ENCODE peak calls at places on chromosome 14, in six cellular contexts. One of them, this sample, is unnamed.

GRCh38 chr14:103740991-103741689 is 25.5 kb downstream of the ZFYVE21 start:
- DNase-seq in IMR-90: peak
- DNase-seq in neuronal stem cell: no peak
- DNase-seq in H9: no peak
- DNase-seq in mesenchymal stem cell: peak
- DNase-seq in H1: no peak
- DNase-seq in this sample: peak

GRCh38 chr14:91354221-91354916 is 63.3 kb downstream of the CCDC88C start:
- DNase-seq in IMR-90: no peak
- DNase-seq in neuronal stem cell: no peak
- DNase-seq in H9: no peak
- DNase-seq in mesenchymal stem cell: no peak
- DNase-seq in H1: no peak
- DNase-seq in this sample: no peak

GRCh38 chr14:73774244-73774575 is 60.0 kb upstream of the PNMA1 start:
- DNase-seq in IMR-90: no peak
- DNase-seq in neuronal stem cell: no peak
- DNase-seq in H9: no peak
- DNase-seq in mesenchymal stem cell: no peak
- DNase-seq in H1: no peak
- DNase-seq in this sample: no peak

GRCh38 chr14:37116933-37117844 is 55.2 kb downstream of the SLC25A21 start:
- DNase-seq in IMR-90: peak
- DNase-seq in neuronal stem cell: no peak
- DNase-seq in H9: no peak
- DNase-seq in mesenchymal stem cell: peak
- DNase-seq in H1: no peak
- DNase-seq in this sample: peak

GRCh38 chr14:74161526-74162158 is 76.9 kb downstream of the LIN52 start:
- DNase-seq in IMR-90: no peak
- DNase-seq in neuronal stem cell: no peak
- DNase-seq in H9: peak
- DNase-seq in mesenchymal stem cell: no peak
- DNase-seq in H1: peak
- DNase-seq in this sample: no peak

GRCh38 chr14:100815478-100816285 is 10.2 kb upstream of the MEG3 start:
- DNase-seq in IMR-90: peak
- DNase-seq in neuronal stem cell: no peak
- DNase-seq in H9: no peak
- DNase-seq in mesenchymal stem cell: peak
- DNase-seq in H1: no peak
- DNase-seq in this sample: no peak

GRCh38 chr14:28673056-28673455 is 93.5 kb upstream of the FOXG1 start:
- DNase-seq in IMR-90: no peak
- DNase-seq in neuronal stem cell: no peak
- DNase-seq in H9: no peak
- DNase-seq in mesenchymal stem cell: no peak
- DNase-seq in H1: no peak
- DNase-seq in this sample: no peak

GRCh38 chr14:81441626-81442134 is 41.6 kb upstream of the STON2 start:
- DNase-seq in IMR-90: no peak
- DNase-seq in neuronal stem cell: no peak
- DNase-seq in H9: no peak
- DNase-seq in mesenchymal stem cell: no peak
- DNase-seq in H1: no peak
- DNase-seq in this sample: no peak

GRCh38 chr14:79820866-79821535 is 390.3 kb downstream of the DIO2 start:
- DNase-seq in IMR-90: no peak
- DNase-seq in neuronal stem cell: no peak
- DNase-seq in H9: no peak
- DNase-seq in mesenchymal stem cell: peak
- DNase-seq in H1: no peak
- DNase-seq in this sample: peak

GRCh38 chr14:65485516-65485915 is 73.0 kb downstream of the FUT8 start:
- DNase-seq in IMR-90: no peak
- DNase-seq in neuronal stem cell: peak
- DNase-seq in H9: no peak
- DNase-seq in mesenchymal stem cell: no peak
- DNase-seq in H1: no peak
- DNase-seq in this sample: no peak
- H3K18ac ChIP-seq in IMR-90: no peak
- H3K18ac ChIP-seq in neuronal stem cell: no peak
- H3K18ac ChIP-seq in H9: no peak
- H3K18ac ChIP-seq in mesenchymal stem cell: no peak
- H3K18ac ChIP-seq in H1: no peak
- H3K18ac ChIP-seq in this sample: no peak

GRCh38 chr14:86311151-86311550 is 781.2 kb downstream of the FLRT2 start:
- DNase-seq in IMR-90: no peak
- DNase-seq in neuronal stem cell: no peak
- DNase-seq in H9: no peak
- DNase-seq in mesenchymal stem cell: no peak
- DNase-seq in H1: no peak
- DNase-seq in this sample: no peak
- H3K14ac ChIP-seq in IMR-90: no peak
- H3K14ac ChIP-seq in neuronal stem cell: no peak
- H3K14ac ChIP-seq in H9: no peak
- H3K14ac ChIP-seq in mesenchymal stem cell: no peak
- H3K14ac ChIP-seq in H1: no peak
- H3K14ac ChIP-seq in this sample: no peak

GRCh38 chr14:71206123-71206522 is 298.9 kb downstream of the PCNX1 start:
- DNase-seq in IMR-90: no peak
- DNase-seq in neuronal stem cell: no peak
- DNase-seq in H9: no peak
- DNase-seq in mesenchymal stem cell: no peak
- DNase-seq in H1: no peak
- DNase-seq in this sample: no peak

GRCh38 chr14:71203306-71203705 is 296.0 kb downstream of the PCNX1 start:
- DNase-seq in IMR-90: peak
- DNase-seq in neuronal stem cell: no peak
- DNase-seq in H9: no peak
- DNase-seq in mesenchymal stem cell: peak
- DNase-seq in H1: no peak
- DNase-seq in this sample: no peak

GRCh38 chr14:71206766-71207371 is 299.6 kb downstream of the PCNX1 start:
- DNase-seq in IMR-90: peak
- DNase-seq in neuronal stem cell: no peak
- DNase-seq in H9: no peak
- DNase-seq in mesenchymal stem cell: peak
- DNase-seq in H1: no peak
- DNase-seq in this sample: no peak

GRCh38 chr14:71202881-71203280 is 295.6 kb downstream of the PCNX1 start:
- DNase-seq in IMR-90: peak
- DNase-seq in neuronal stem cell: no peak
- DNase-seq in H9: no peak
- DNase-seq in mesenchymal stem cell: no peak
- DNase-seq in H1: no peak
- DNase-seq in this sample: no peak

GRCh38 chr14:71204231-71204630 is 297.0 kb downstream of the PCNX1 start:
- DNase-seq in IMR-90: no peak
- DNase-seq in neuronal stem cell: no peak
- DNase-seq in H9: no peak
- DNase-seq in mesenchymal stem cell: no peak
- DNase-seq in H1: no peak
- DNase-seq in this sample: no peak
- H3K18ac ChIP-seq in IMR-90: no peak
- H3K18ac ChIP-seq in neuronal stem cell: no peak
- H3K18ac ChIP-seq in H9: no peak
- H3K18ac ChIP-seq in mesenchymal stem cell: no peak
- H3K18ac ChIP-seq in H1: no peak
- H3K18ac ChIP-seq in this sample: no peak

GRCh38 chr14:64747327-64747726 is 43.1 kb downstream of the PLEKHG3 start:
- DNase-seq in IMR-90: no peak
- DNase-seq in neuronal stem cell: no peak
- DNase-seq in H9: no peak
- DNase-seq in mesenchymal stem cell: no peak
- DNase-seq in H1: no peak
- DNase-seq in this sample: no peak
- H3K14ac ChIP-seq in IMR-90: no peak
- H3K14ac ChIP-seq in neuronal stem cell: no peak
- H3K14ac ChIP-seq in H9: no peak
- H3K14ac ChIP-seq in mesenchymal stem cell: no peak
- H3K14ac ChIP-seq in H1: no peak
- H3K14ac ChIP-seq in this sample: no peak

GRCh38 chr14:89027097-89027740 is 202.8 kb downstream of the TTC8 start:
- DNase-seq in IMR-90: peak
- DNase-seq in neuronal stem cell: peak
- DNase-seq in H9: peak
- DNase-seq in mesenchymal stem cell: peak
- DNase-seq in H1: no peak
- DNase-seq in this sample: peak
- H3K18ac ChIP-seq in IMR-90: peak
- H3K18ac ChIP-seq in neuronal stem cell: peak
- H3K18ac ChIP-seq in H9: no peak
- H3K18ac ChIP-seq in mesenchymal stem cell: no peak
- H3K18ac ChIP-seq in H1: no peak
- H3K18ac ChIP-seq in this sample: no peak

DNA sequence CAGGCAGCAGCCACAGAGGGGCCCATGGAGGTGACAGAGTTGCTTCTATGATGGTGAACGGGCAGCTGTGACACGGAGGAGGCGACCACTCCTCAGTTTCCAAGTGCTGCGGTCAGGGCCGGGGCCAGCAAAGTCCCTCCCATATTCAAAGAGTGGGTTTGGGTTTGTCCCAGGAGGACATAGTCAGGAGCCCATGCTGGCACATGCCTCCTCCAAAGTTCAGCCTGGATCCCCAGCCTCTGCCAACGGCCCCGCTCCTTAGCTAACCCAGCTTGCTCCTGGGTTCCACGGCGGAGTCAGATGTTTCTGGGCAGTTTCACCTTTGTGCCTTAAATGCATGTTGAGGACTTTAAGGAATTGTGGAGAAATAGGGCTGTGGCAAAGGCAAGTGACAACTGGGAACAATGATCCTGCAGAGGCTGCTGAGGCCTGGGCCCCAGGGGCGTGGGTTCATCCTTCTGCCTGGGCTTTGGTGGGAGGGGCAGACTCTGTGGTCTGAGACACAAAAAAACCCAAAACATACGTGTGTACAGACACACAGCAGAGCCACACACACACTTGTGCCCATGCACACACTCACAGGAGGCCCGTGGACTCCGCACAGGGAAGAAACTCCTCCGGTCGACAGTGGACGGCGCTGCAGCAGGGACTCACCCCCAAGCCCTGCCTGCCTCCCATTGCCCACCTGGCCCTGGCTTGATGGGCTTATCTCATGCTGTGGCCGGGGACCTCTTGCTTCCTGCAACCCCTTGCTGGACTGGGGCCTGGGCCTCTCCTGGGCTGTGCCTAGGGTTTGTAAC is 399.4 kb downstream of the TMEM121 start:
- DNase-seq in IMR-90: no peak
- DNase-seq in neuronal stem cell: no peak
- DNase-seq in H9: no peak
- DNase-seq in mesenchymal stem cell: no peak
- DNase-seq in H1: no peak
- DNase-seq in this sample: no peak
- H3K14ac ChIP-seq in IMR-90: no peak
- H3K14ac ChIP-seq in neuronal stem cell: no peak
- H3K14ac ChIP-seq in H9: no peak
- H3K14ac ChIP-seq in mesenchymal stem cell: no peak
- H3K14ac ChIP-seq in H1: no peak
- H3K14ac ChIP-seq in this sample: no peak

GRCh38 chr14:22610931-22611330 is 12.8 kb downstream of the ABHD4 start:
- DNase-seq in IMR-90: no peak
- DNase-seq in neuronal stem cell: no peak
- DNase-seq in H9: no peak
- DNase-seq in mesenchymal stem cell: no peak
- DNase-seq in H1: no peak
- DNase-seq in this sample: no peak

GRCh38 chr14:22602011-22602410 is 3.9 kb downstream of the ABHD4 start:
- DNase-seq in IMR-90: no peak
- DNase-seq in neuronal stem cell: no peak
- DNase-seq in H9: no peak
- DNase-seq in mesenchymal stem cell: no peak
- DNase-seq in H1: no peak
- DNase-seq in this sample: no peak

GRCh38 chr14:22606380-22606779 is 8.3 kb downstream of the ABHD4 start:
- DNase-seq in IMR-90: peak
- DNase-seq in neuronal stem cell: no peak
- DNase-seq in H9: no peak
- DNase-seq in mesenchymal stem cell: no peak
- DNase-seq in H1: no peak
- DNase-seq in this sample: no peak

GRCh38 chr14:22602853-22603252 is 4.8 kb downstream of the ABHD4 start:
- DNase-seq in IMR-90: peak
- DNase-seq in neuronal stem cell: no peak
- DNase-seq in H9: no peak
- DNase-seq in mesenchymal stem cell: no peak
- DNase-seq in H1: no peak
- DNase-seq in this sample: no peak

DNA sequence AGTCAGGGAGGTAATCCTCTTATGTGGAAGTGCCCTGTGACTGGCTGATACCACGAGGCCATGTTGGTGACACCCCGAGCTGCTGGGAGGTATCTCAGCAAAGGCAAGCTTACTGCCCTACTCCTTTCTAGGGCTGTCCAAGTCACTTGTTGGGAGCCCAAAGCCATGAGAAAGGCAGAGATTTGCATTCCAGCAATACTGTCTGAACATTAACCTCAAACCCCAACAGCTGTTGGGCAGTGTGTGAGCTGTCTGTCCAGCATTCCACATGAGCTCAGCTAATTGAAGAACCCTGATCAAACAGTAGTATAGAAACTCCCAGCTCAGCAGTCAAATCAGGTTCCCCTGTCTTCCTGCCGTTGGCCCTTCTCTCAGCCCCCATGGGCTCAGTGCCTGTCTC is 9.2 kb downstream of the ABHD4 start:
- DNase-seq in IMR-90: peak
- DNase-seq in neuronal stem cell: no peak
- DNase-seq in H9: no peak
- DNase-seq in mesenchymal stem cell: no peak
- DNase-seq in H1: no peak
- DNase-seq in this sample: no peak
- H3K18ac ChIP-seq in IMR-90: no peak
- H3K18ac ChIP-seq in neuronal stem cell: no peak
- H3K18ac ChIP-seq in H9: no peak
- H3K18ac ChIP-seq in mesenchymal stem cell: no peak
- H3K18ac ChIP-seq in H1: no peak
- H3K18ac ChIP-seq in this sample: no peak

GRCh38 chr14:22786685-22787084 is 20.2 kb downstream of the OXA1L start:
- DNase-seq in IMR-90: no peak
- DNase-seq in neuronal stem cell: no peak
- DNase-seq in H9: no peak
- DNase-seq in mesenchymal stem cell: no peak
- DNase-seq in H1: no peak
- DNase-seq in this sample: no peak
- H3K14ac ChIP-seq in IMR-90: no peak
- H3K14ac ChIP-seq in neuronal stem cell: no peak
- H3K14ac ChIP-seq in H9: no peak
- H3K14ac ChIP-seq in mesenchymal stem cell: no peak
- H3K14ac ChIP-seq in H1: no peak
- H3K14ac ChIP-seq in this sample: no peak